ENCODE peak calls at places on chromosomes 12 and 14, in five cellular contexts. K is HCT116, S is heart right ventricle, X is IMR-90, I is RWPE1. F is an unnamed sample.

GRCh38 chr12:67441736-67442346 is 172.7 kb downstream of the CAND1 start:
- DNase-seq in X (peak), I (peak), S (peak), K (peak), F (no peak)

GRCh38 chr14:73764881-73765280 is 50.7 kb upstream of the PNMA1 start:
- DNase-seq in X (no peak), S (peak), I (no peak), K (no peak), F (no peak)

GRCh38 chr14:67417633-67418032 is 5.7 kb upstream of the PLEK2 start:
- DNase-seq in K (no peak), X (peak), S (no peak), I (no peak), F (no peak)

GRCh38 chr12:89162704-89163261 is 189.5 kb downstream of the DUSP6 start:
- DNase-seq in X (peak), I (peak), K (peak), S (peak), F (peak)

GRCh38 chr12:48183091-48183875 is at the start of gene CCDC184:
- DNase-seq in X (peak), I (peak), S (peak), K (peak), F (no peak)

GRCh38 chr12:111458773-111459172 is 53.0 kb downstream of the SH2B3 start:
- DNase-seq in X (no peak), S (no peak), K (no peak), I (no peak), F (no peak)

GRCh38 chr14:96136361-96136760 is 68.3 kb upstream of the BDKRB2 start:
- DNase-seq in K (no peak), I (peak), X (peak), S (no peak), F (no peak)

GRCh38 chr14:51653096-51653814 is 1.5 kb downstream of the FRMD6 start:
- DNase-seq in I (peak), S (peak), X (peak), K (no peak), F (no peak)

GRCh38 chr12:5280091-5280490 is 151.8 kb upstream of the NTF3 start:
- DNase-seq in K (no peak), S (no peak), I (no peak), X (no peak), F (no peak)

GRCh38 chr14:95157987-95158712 is 821 bp upstream of the DICER1 start:
- DNase-seq in K (no peak), X (no peak), S (no peak), I (no peak), F (no peak)

GRCh38 chr12:46105735-46106134 is 115.4 kb upstream of the SCAF11 start:
- DNase-seq in K (no peak), S (no peak), X (no peak), I (no peak), F (no peak)

GRCh38 chr12:26402648-26403047 is 207.3 kb downstream of the SSPN start:
- DNase-seq in X (no peak), S (no peak), I (peak), K (peak), F (peak)

GRCh38 chr12:124577986-124578385 is 10.6 kb upstream of the NCOR2 start:
- DNase-seq in S (no peak), X (no peak), I (peak), K (no peak), F (no peak)

GRCh38 chr12:98645572-98646067 is 530 bp downstream of the APAF1 start:
- DNase-seq in X (no peak), K (no peak), I (peak), S (peak), F (no peak)

GRCh38 chr12:22461786-22462185 is 82.6 kb downstream of the C2CD5 start:
- DNase-seq in S (no peak), K (no peak), I (no peak), X (no peak), F (no peak)

GRCh38 chr14:105200074-105200473 is 19.0 kb upstream of the NUDT14 start:
- DNase-seq in I (no peak), S (no peak), X (no peak), K (no peak), F (no peak)

GRCh38 chr14:67569651-67570290 is 30.3 kb downstream of the PIGH start:
- DNase-seq in I (no peak), K (no peak), X (no peak), S (no peak), F (no peak)

GRCh38 chr14:69535230-69535848 is 39.3 kb downstream of the CCDC177 start:
- DNase-seq in K (peak), I (peak), X (peak), S (peak), F (no peak)

GRCh38 chr12:48176417-48176751 is 7.1 kb upstream of the CCDC184 start:
- DNase-seq in X (no peak), K (no peak), I (no peak), S (no peak), F (no peak)

GRCh38 chr14:99237288-99237687 is 34.7 kb downstream of the BCL11B start:
- DNase-seq in I (no peak), S (no peak), K (no peak), X (no peak), F (no peak)

GRCh38 chr14:79044894-79045624 is 874.9 kb downstream of the NRXN3 start:
- DNase-seq in S (no peak), K (no peak), X (peak), I (peak), F (peak)

GRCh38 chr12:130186631-130187269 is 24.5 kb downstream of the FZD10 start:
- DNase-seq in K (no peak), I (peak), X (no peak), S (no peak), F (peak)

DNA sequence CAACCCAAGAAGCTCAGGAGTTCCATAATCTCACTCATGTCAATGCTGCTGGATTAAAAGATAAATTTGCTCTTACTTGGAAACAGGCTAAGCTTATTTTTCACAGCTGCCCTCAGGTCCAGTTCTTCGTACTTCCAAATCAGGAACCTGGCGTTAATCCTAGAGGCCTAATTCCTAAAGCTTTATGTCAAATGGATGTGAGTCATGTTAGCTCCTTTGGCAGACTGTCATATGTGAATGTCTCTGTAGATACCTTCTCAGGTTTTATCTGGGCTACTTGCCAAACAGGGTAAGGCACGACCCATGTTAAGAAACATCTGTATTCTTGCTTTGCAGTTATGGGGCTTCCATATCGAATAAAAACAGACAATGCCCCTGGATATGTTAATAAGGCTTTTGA is 504.6 kb downstream of the ALG10 start:
- DNase-seq in X (no peak), K (no peak), I (peak), S (no peak), F (no peak)
- H3K27ac ChIP-seq in X (no peak), K (no peak), I (no peak), S (no peak), F (no peak)

GRCh38 chr14:72594099-72594901 is 299.6 kb downstream of the DPF3 start:
- DNase-seq in K (no peak), X (no peak), I (no peak), S (no peak), F (no peak)
- H3K27ac ChIP-seq in K (no peak), X (no peak), I (no peak), S (no peak), F (no peak)

DNA sequence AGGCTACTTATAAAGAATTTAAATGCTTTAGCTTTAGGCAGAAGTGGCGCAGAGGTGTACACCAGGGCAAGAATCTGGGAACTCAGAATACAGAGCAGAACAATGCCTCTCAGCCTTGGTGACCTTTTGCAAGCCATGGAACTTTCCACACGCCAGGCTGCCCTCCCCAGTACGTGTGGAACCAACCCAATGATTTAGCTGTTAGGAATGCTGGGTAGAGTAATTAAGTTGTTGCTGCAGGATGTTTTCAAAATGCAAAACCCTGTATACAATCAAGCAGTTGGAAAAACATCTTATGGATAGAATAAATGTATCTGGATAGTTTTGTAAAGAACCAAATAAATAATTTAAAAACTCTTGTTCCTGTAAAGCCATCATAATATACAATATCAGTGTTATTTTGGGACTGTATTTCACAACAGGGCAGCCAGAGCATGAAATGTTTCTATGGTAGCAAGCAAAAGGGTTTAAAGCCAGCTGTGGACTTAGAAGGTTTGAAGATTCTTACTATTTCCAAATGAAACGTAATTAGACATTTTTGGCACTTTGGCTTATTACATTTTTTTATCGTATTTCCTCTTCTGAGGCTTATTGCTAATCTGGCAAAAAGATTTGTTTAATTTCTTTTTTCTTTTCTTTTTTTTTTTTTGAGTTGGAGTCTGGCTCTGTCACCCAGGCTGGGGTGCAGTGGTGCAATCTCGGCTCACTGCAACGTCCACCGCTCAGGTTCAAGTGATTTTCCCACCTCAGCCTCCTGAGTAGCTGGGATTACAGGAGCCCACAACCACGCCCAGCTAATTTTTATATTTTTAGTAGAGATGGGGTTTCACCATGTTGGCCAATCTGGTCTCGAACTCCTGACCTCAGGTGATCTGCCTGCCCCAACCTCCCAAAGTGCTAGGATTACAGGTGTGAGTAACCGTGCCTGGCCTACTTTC is 19.6 kb downstream of the PPP1R36 start:
- DNase-seq in S (peak), X (peak), K (peak), I (peak), F (peak)
- H3K27ac ChIP-seq in S (peak), X (peak), K (peak), I (peak), F (no peak)

GRCh38 chr14:90444077-90444696 is 47.4 kb downstream of the CALM1 start:
- DNase-seq in I (peak), K (no peak), X (no peak), S (no peak), F (peak)
- H3K27ac ChIP-seq in I (peak), K (no peak), X (no peak), S (no peak), F (peak)

GRCh38 chr12:100474617-100475016 is 951 bp downstream of the NR1H4 start:
- DNase-seq in S (no peak), K (no peak), I (no peak), X (no peak), F (no peak)

GRCh38 chr12:100473716-100474150 is at the start of gene NR1H4:
- DNase-seq in X (peak), K (no peak), I (no peak), S (no peak), F (no peak)

GRCh38 chr12:100476013-100476751 is 2.5 kb downstream of the NR1H4 start:
- DNase-seq in K (no peak), I (no peak), S (no peak), X (no peak), F (no peak)

GRCh38 chr12:100472325-100472724 is 1.3 kb upstream of the NR1H4 start:
- DNase-seq in X (no peak), K (no peak), S (no peak), I (no peak), F (no peak)

GRCh38 chr12:100473050-100473715 is 483 bp upstream of the NR1H4 start:
- DNase-seq in K (no peak), S (no peak), I (no peak), X (no peak), F (no peak)
- H3K27ac ChIP-seq in K (no peak), S (no peak), I (no peak), X (no peak), F (no peak)

GRCh38 chr14:54651649-54652048 is 84.7 kb downstream of the SAMD4A start:
- DNase-seq in K (no peak), S (no peak), I (no peak), X (no peak), F (no peak)

GRCh38 chr14:54652188-54652889 is 85.4 kb downstream of the SAMD4A start:
- DNase-seq in S (peak), X (peak), I (peak), K (peak), F (peak)

GRCh38 chr14:54652890-54653201 is 85.9 kb downstream of the SAMD4A start:
- DNase-seq in S (no peak), I (no peak), K (no peak), X (no peak), F (no peak)

GRCh38 chr14:54654600-54654999 is 87.7 kb downstream of the SAMD4A start:
- DNase-seq in K (no peak), S (no peak), I (no peak), X (no peak), F (no peak)

DNA sequence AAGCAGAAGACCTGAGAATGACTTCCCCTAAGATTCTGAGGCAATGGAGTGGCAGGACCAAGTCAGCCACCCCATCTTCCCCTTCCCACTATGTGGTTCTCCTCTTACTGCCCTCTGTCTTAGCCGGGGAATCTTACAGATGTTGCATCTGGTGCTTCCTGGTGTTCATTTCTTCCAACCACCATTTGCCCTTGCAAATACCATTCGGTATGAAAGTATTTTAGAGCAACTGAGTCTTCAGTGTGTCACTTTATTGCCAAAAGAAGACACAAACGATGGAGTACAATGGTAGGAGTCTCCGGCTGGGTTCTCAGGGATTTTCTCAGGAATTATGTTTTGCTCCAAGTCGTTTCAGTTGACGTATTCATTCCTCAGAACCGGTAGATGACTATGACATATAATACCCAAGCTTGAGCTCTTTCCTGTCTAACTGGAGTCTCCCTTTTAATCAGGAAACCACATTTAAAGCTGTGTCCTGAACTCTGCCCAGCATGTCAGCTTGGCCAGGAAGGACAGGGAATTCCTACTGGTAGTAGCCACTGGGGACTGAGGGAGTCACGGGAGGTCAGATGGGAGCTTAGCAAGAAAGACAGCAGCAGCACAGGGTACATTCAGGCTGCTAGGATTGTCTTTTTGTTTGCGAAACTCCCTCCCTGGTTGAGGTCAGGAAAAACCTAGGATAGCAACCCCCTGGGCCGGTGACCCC is 87.0 kb downstream of the SAMD4A start:
- DNase-seq in I (no peak), S (peak), K (no peak), X (peak), F (no peak)
- H3K27ac ChIP-seq in I (no peak), S (peak), K (peak), X (peak), F (no peak)

GRCh38 chr12:52900166-52900895 is 4.5 kb downstream of the KRT8 start:
- DNase-seq in S (no peak), X (no peak), K (no peak), I (no peak), F (no peak)
- H3K27ac ChIP-seq in S (no peak), X (no peak), K (peak), I (peak), F (no peak)

F was measured in keratinocyte.